ENCODE peak calls at places on chromosomes 16 and 17, in seven cellular contexts. H is HCT116, S is upper lobe of right lung, E is PC-3, Y is A549, W is OCI-LY7, D is omental fat pad. T is an unnamed sample.

GRCh38 chr16:17379121-17379571 is 91.6 kb downstream of the XYLT1 start:
- DNase-seq in H (no peak), S (no peak), E (no peak), Y (no peak), W (no peak), D (no peak), T (no peak)

GRCh38 chr16:68800257-68800875 is 43.0 kb upstream of the TANGO6 start:
- DNase-seq in H (peak), S (no peak), E (peak), Y (peak), W (peak), D (no peak), T (peak)

GRCh38 chr16:11087691-11088431 is 143.5 kb downstream of the CLEC16A start:
- DNase-seq in H (no peak), S (no peak), E (no peak), Y (no peak), W (peak), D (no peak), T (no peak)

GRCh38 chr16:83955218-83956130 is 2.4 kb downstream of the OSGIN1 start:
- DNase-seq in H (no peak), S (no peak), E (no peak), Y (no peak), W (no peak), D (no peak), T (no peak)

GRCh38 chr16:2475413-2476344 is 752 bp downstream of the TBC1D24 start:
- DNase-seq in H (no peak), S (peak), E (no peak), Y (no peak), W (peak), D (no peak), T (peak)

GRCh38 chr16:23182675-23183485 is at the start of gene SCNN1G:
- DNase-seq in H (no peak), S (peak), E (no peak), Y (no peak), W (no peak), D (no peak), T (peak)

GRCh38 chr16:70576431-70577255 is 53.0 kb downstream of the SF3B3 start:
- DNase-seq in H (no peak), S (no peak), E (peak), Y (peak), W (peak), D (no peak), T (peak)

GRCh38 chr17:56979091-56979480 is 1.2 kb downstream of the SCPEP1 start:
- DNase-seq in H (no peak), S (no peak), E (no peak), Y (no peak), W (peak), D (no peak), T (peak)

GRCh38 chr17:77474292-77474988 is 333.7 kb downstream of the SEC14L1 start:
- DNase-seq in H (no peak), S (no peak), E (no peak), Y (no peak), W (no peak), D (no peak), T (no peak)

GRCh38 chr16:10266809-10267208 is 84.6 kb upstream of the GRIN2A start:
- DNase-seq in H (no peak), S (no peak), E (no peak), Y (no peak), W (no peak), D (no peak), T (peak)

GRCh38 chr17:69812240-69812837 is 262.7 kb upstream of the KCNJ16 start:
- DNase-seq in H (no peak), S (no peak), E (peak), Y (peak), W (no peak), D (no peak), T (no peak)

GRCh38 chr17:38322156-38322779 is 21.5 kb downstream of the GPR179 start:
- DNase-seq in H (peak), S (peak), E (peak), Y (peak), W (peak), D (peak), T (peak)

GRCh38 chr17:19294443-19294842 is 57.3 kb downstream of the EPN2 start:
- DNase-seq in H (no peak), S (no peak), E (no peak), Y (no peak), W (no peak), D (no peak), T (no peak)

GRCh38 chr17:10247806-10248334 is 49.5 kb upstream of the GAS7 start:
- DNase-seq in H (no peak), S (no peak), E (no peak), Y (no peak), W (no peak), D (no peak), T (no peak)

GRCh38 chr17:19013226-19013625 is 8.7 kb upstream of the FAM83G start:
- DNase-seq in H (no peak), S (no peak), E (no peak), Y (no peak), W (no peak), D (no peak), T (no peak)

GRCh38 chr16:46787909-46788308 is 39.8 kb upstream of the MYLK3 start:
- DNase-seq in H (no peak), S (no peak), E (no peak), Y (no peak), W (peak), D (no peak), T (peak)

GRCh38 chr17:28563475-28563874 is 7.8 kb downstream of the PIGS start:
- DNase-seq in H (no peak), S (no peak), E (no peak), Y (peak), W (no peak), D (no peak), T (no peak)

GRCh38 chr16:1057252-1057932 is 15.2 kb upstream of the SSTR5 start:
- DNase-seq in H (no peak), S (no peak), E (peak), Y (no peak), W (no peak), D (no peak), T (peak)

GRCh38 chr17:57284984-57285646 is 28.8 kb downstream of the MSI2 start:
- DNase-seq in H (no peak), S (no peak), E (no peak), Y (no peak), W (peak), D (no peak), T (peak)

GRCh38 chr17:61294286-61294685 is 105.4 kb upstream of the TBX2 start:
- DNase-seq in H (no peak), S (no peak), E (no peak), Y (no peak), W (no peak), D (no peak), T (no peak)

GRCh38 chr16:57955572-57955971 is 15.4 kb downstream of the CNGB1 start:
- DNase-seq in H (no peak), S (peak), E (no peak), Y (no peak), W (no peak), D (no peak), T (no peak)

GRCh38 chr16:67166883-67167168 is 2.3 kb downstream of the HSF4 start:
- DNase-seq in H (no peak), S (no peak), E (no peak), Y (no peak), W (no peak), D (no peak), T (no peak)

GRCh38 chr16:75181630-75182029 is 25.3 kb downstream of the CTRB2 start:
- DNase-seq in H (no peak), S (no peak), E (no peak), Y (no peak), W (peak), D (no peak), T (no peak)

DNA sequence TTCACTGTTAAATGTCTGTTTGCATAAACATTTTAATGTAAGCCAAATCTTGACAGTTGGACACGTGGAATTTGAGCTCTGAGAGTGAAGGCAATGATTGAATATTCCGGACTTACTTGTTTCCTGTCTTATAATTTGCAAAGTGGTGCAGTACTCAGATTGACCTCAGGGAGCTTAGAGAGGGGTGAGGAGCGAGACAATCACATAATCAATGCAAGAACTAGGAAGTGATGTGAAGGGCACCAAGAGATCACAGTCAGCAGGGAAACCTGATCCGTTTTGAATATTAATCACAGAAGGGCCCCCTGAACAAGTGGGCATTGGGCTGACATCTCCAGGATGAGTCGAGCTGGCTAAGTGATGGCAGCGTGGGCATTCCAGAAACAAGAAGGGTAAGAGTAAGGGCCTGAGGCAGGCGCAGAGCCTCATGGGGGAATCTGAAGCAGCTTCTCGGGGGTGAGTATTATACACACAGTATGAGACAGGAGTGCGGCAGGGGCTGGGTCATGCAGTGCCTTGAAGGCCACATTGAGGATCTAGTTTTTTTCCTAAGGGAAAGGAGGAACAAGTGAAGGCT is 26.1 kb downstream of the TEX2 start:
- DNase-seq in H (peak), S (no peak), E (peak), Y (peak), W (no peak), D (no peak), T (no peak)
- TF ChIP-seq CTCF in H (peak), S (peak), E (peak), Y (no peak), W (peak), D (no peak), T (no peak)

DNA sequence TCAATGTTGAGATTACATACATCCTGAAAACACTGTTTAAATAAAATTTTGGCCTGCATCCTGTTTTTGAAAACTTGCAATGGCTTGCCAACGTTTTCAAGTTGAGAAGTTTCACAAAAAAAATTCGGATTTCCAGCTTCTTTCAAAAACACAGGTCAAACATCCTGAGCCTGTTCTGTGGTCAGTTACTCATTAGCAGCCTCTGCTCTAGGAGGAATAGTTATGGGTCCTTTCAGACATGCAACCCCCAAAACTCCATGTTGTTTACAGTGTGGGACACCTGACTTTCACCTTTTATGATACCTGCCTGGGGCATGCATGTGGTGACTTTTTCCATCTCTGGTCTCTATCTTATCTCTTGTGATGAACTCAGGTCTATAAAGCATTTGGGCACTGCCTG is 577.9 kb downstream of the WWOX start:
- DNase-seq in H (no peak), S (no peak), E (peak), Y (no peak), W (no peak), D (no peak), T (no peak)
- TF ChIP-seq CTCF in H (no peak), S (no peak), E (no peak), Y (no peak), W (no peak), D (no peak), T (no peak)

DNA sequence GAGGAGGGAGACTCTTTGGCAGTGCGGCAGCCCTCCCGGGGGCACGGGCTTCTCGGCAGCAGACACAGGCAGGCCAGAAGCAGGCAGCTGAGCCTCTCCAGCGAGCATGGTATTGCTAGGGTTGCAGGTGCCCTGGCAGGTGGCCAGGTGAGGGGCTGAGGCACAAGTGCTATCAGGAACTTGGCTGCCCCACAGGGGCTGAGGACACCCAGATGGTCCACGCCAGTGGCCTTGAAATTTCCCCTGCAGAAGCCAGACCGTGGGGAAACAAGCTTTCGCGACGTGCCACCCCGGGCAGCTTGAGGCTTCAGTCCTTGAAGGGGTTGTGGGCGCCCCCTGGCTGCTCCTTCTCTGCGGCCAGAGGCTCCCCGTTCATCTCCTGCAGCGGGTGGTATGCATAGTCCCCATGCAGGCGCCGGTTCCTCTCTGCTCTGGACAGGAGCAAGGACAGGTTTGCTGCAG is 8.5 kb downstream of the NAGPA start:
- DNase-seq in H (no peak), S (no peak), E (no peak), Y (peak), W (peak), D (no peak), T (no peak)
- TF ChIP-seq CTCF in H (peak), S (peak), E (peak), Y (peak), W (peak), D (no peak), T (peak)

GRCh38 chr17:51841669-51842068 is 316.8 kb downstream of the CA10 start:
- DNase-seq in H (no peak), S (no peak), E (no peak), Y (no peak), W (no peak), D (no peak), T (no peak)

GRCh38 chr17:51846561-51846960 is 312.0 kb downstream of the CA10 start:
- DNase-seq in H (no peak), S (no peak), E (no peak), Y (no peak), W (no peak), D (no peak), T (no peak)

DNA sequence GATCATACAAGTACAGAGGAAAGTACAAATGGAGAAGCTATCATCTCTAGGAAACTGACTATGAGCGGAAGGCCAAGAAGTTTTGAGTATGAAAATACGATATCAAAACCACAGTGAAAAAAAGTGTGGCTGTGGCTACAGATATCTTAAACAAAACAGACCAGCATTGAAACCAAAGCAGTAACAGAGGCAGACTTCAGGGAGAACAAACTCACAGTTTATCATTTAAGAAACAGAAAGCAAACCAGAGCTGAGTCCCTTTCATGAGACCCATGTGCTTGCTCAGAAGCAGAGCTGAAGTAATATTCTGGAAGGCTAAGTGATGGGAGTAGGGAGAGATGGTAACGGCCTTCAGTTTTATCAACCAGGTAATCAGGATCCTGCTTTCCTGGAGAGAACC is 317.8 kb downstream of the CA10 start:
- DNase-seq in H (no peak), S (no peak), E (no peak), Y (no peak), W (no peak), D (no peak), T (no peak)
- TF ChIP-seq CTCF in H (no peak), S (no peak), E (no peak), Y (no peak), W (no peak), D (no peak), T (no peak)

DNA sequence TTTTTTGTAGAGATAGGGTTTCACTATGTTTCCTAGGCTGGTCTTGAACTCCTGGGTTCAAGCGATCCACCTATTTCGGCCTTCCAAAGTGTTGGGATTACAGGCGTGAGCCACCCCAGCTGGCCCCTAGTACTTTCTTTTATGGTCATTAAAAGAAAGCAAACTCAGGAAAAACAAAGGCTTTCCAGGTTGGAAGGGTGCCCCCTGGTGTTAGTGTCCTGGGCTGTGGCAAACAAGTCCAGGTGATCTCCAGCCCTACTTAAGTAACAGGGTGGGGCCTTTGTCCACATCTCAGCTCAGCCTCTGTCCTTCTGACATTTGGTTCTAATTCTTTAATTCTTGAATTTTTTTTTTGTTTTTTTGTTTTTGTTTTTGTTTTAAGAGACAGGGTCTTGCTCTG is 6.9 kb downstream of the IGFBP4 start:
- DNase-seq in H (peak), S (no peak), E (peak), Y (peak), W (peak), D (no peak), T (peak)
- TF ChIP-seq CTCF in H (peak), S (peak), E (peak), Y (peak), W (peak), D (no peak), T (peak)

T was measured in GM13977.